ENCODE peak calls at places on chromosome 6, in four cellular contexts. C, M, O and F are unnamed samples.
A peak's percentile ranks its signal among the peaks of the same experiment; 100 is the strongest.

GRCh38 chr6:157203312-157203744 is 120.0 kb downstream of the TMEM242 start:
- DNase-seq in C (no peak), O (peak; percentile 76), M (no peak), F (peak; percentile 90)

GRCh38 chr6:593139-593906 is 63.6 kb downstream of the HUS1B start:
- DNase-seq in C (peak; percentile 59), O (peak; percentile 69), M (peak; percentile 64), F (peak; percentile 75)

GRCh38 chr6:13593103-13593502 is 18.7 kb downstream of the SIRT5 start:
- DNase-seq in M (no peak), C (no peak), O (no peak), F (no peak)

GRCh38 chr6:145813285-145814034 is 1.1 kb downstream of the FBXO30 start:
- DNase-seq in M (no peak), O (no peak), C (no peak), F (no peak)

GRCh38 chr6:53869964-53870363 is 75.2 kb downstream of the LRRC1 start:
- DNase-seq in C (no peak), O (no peak), M (no peak), F (no peak)

GRCh38 chr6:5778906-5779305 is 227.8 kb downstream of the NRN1 start:
- DNase-seq in O (no peak), C (no peak), M (no peak), F (no peak)

GRCh38 chr6:112780498-112781096 is 433.5 kb downstream of the RFPL4B start:
- DNase-seq in C (peak; percentile 78), O (peak; percentile 53), M (no peak), F (peak; percentile 86)

GRCh38 chr6:35191899-35192298 is 21.9 kb upstream of the SCUBE3 start:
- DNase-seq in O (no peak), M (no peak), C (no peak), F (no peak)

GRCh38 chr6:4512101-4512500 is 264.1 kb upstream of the CDYL start:
- DNase-seq in M (no peak), C (no peak), O (no peak), F (no peak)

GRCh38 chr6:16950311-16950710 is 151.5 kb upstream of the STMND1 start:
- DNase-seq in C (no peak), O (no peak), M (no peak), F (no peak)

GRCh38 chr6:141988954-141989705 is 143.6 kb upstream of the GJE1 start:
- DNase-seq in M (peak; percentile 3), O (peak; percentile 35), C (no peak), F (peak; percentile 51)

GRCh38 chr6:14118444-14118843 is 872 bp downstream of the CD83 start:
- DNase-seq in M (no peak), C (no peak), O (no peak), F (no peak)

GRCh38 chr6:22765015-22765414 is 195.6 kb downstream of the HDGFL1 start:
- DNase-seq in M (no peak), C (no peak), O (no peak), F (no peak)

GRCh38 chr6:44543664-44544063 is 156.2 kb downstream of the CDC5L start:
- DNase-seq in M (no peak), O (no peak), C (no peak), F (no peak)

GRCh38 chr6:20153194-20153593 is 59.1 kb downstream of the MBOAT1 start:
- DNase-seq in M (no peak), C (no peak), O (no peak), F (no peak)

GRCh38 chr6:41187924-41188886 is 12.7 kb downstream of the TREML2 start:
- DNase-seq in O (no peak), C (no peak), M (no peak), F (no peak)

GRCh38 chr6:7311171-7311570 is 1.8 kb downstream of the SSR1 start:
- DNase-seq in C (no peak), O (no peak), M (no peak), F (no peak)

GRCh38 chr6:16130437-16130891 is 1.6 kb downstream of the MYLIP start:
- DNase-seq in M (no peak), C (no peak), O (no peak), F (no peak)

GRCh38 chr6:4647414-4648365 is 128.5 kb upstream of the CDYL start:
- DNase-seq in M (no peak), O (no peak), C (peak; percentile 83), F (peak; percentile 5)

GRCh38 chr6:1525364-1526038 is 84.2 kb upstream of the FOXC1 start:
- DNase-seq in O (no peak), C (no peak), M (no peak), F (no peak)

GRCh38 chr6:142187209-142187608 is 40.1 kb downstream of the VTA1 start:
- DNase-seq in O (no peak), M (no peak), C (no peak), F (no peak)

GRCh38 chr6:142300758-142301251 is 1.0 kb upstream of the ADGRG6 start:
- DNase-seq in M (no peak), C (peak; percentile 40), O (no peak), F (no peak)

GRCh38 chr6:36120539-36120938 is 9.8 kb upstream of the MAPK13 start:
- DNase-seq in M (peak; percentile 70), O (peak; percentile 41), C (no peak), F (peak; percentile 73)

GRCh38 chr6:2967936-2968335 is 3.4 kb downstream of the SERPINB6 start:
- DNase-seq in O (no peak), M (no peak), C (no peak), F (no peak)

GRCh38 chr6:138336221-138336620 is 41.5 kb upstream of the SMIM28 start:
- DNase-seq in C (no peak), M (no peak), O (no peak), F (no peak)

GRCh38 chr6:84645000-84645399 is 119.4 kb downstream of the TBX18 start:
- DNase-seq in C (no peak), M (no peak), O (no peak), F (no peak)

GRCh38 chr6:146364816-146365594 is 178.6 kb upstream of the RAB32 start:
- DNase-seq in M (no peak), O (no peak), C (no peak), F (no peak)

GRCh38 chr6:76790881-76791280 is 672.4 kb downstream of the HTR1B start:
- DNase-seq in O (no peak), C (no peak), M (no peak), F (no peak)

GRCh38 chr6:79170431-79170830 is 64.1 kb downstream of the HMGN3 start:
- DNase-seq in C (no peak), O (no peak), M (no peak), F (no peak)

GRCh38 chr6:63305278-63305677 is 14.5 kb downstream of the LGSN start:
- DNase-seq in M (no peak), C (no peak), O (no peak), F (no peak)

GRCh38 chr6:121597654-121598053 is 162.2 kb downstream of the GJA1 start:
- DNase-seq in C (no peak), O (no peak), M (no peak), F (no peak)